ENCODE peak calls at places on chromosome 22, in four cellular contexts. W, R, S and P are unnamed samples.

GRCh38 chr22:20304646-20305045 is 15.2 kb downstream of the DGCR6L start:
- DNase-seq in W (no peak), R (no peak), S (no peak), P (no peak)

GRCh38 chr22:42868751-42869251 is 11.7 kb upstream of the ARFGAP3 start:
- DNase-seq in W (no peak), S (no peak), R (no peak), P (no peak)

GRCh38 chr22:37480387-37481346 is 5.5 kb downstream of the MFNG start:
- DNase-seq in R (no peak), S (no peak), W (no peak), P (no peak)

GRCh38 chr22:49966041-49966715 is 5.6 kb downstream of the PIM3 start:
- DNase-seq in R (no peak), W (no peak), S (no peak), P (no peak)

GRCh38 chr22:38924197-38924952 is 33.0 kb upstream of the APOBEC3A start:
- DNase-seq in W (peak), S (no peak), R (no peak), P (no peak)

GRCh38 chr22:17095538-17095937 is 10.7 kb downstream of the IL17RA start:
- DNase-seq in S (no peak), R (no peak), W (no peak), P (no peak)

GRCh38 chr22:44046485-44047141 is 22.5 kb downstream of the PARVB start:
- DNase-seq in R (no peak), S (no peak), W (no peak), P (no peak)

GRCh38 chr22:28004021-28004420 is 85.0 kb upstream of the PITPNB start:
- DNase-seq in W (no peak), S (no peak), R (no peak), P (no peak)

GRCh38 chr22:12601870-12602779 is 2925.9 kb upstream of the OR11H1 start:
- DNase-seq in R (no peak), W (no peak), S (no peak), P (no peak)

GRCh38 chr22:19948057-19948760 is 6.6 kb upstream of the TXNRD2 start:
- DNase-seq in S (no peak), W (no peak), R (no peak), P (no peak)

GRCh38 chr22:39245130-39246039 is 603 bp upstream of the PDGFB start:
- DNase-seq in S (no peak), R (no peak), W (no peak), P (no peak)

GRCh38 chr22:23113847-23114720 is 27.7 kb downstream of the RSPH14 start:
- DNase-seq in R (no peak), S (no peak), W (no peak), P (no peak)

GRCh38 chr22:43448048-43448447 is 36.2 kb downstream of the MPPED1 start:
- DNase-seq in R (no peak), S (no peak), W (no peak), P (no peak)

GRCh38 chr22:50678218-50678650 is 5.6 kb downstream of the SHANK3 start:
- DNase-seq in W (no peak), S (no peak), R (no peak), P (no peak)

GRCh38 chr22:46053563-46054090 is 76.7 kb upstream of the WNT7B start:
- DNase-seq in W (peak), R (peak), S (no peak), P (no peak)

GRCh38 chr22:37371491-37371890 is 55.8 kb downstream of the ELFN2 start:
- DNase-seq in S (no peak), R (no peak), W (no peak), P (no peak)

GRCh38 chr22:44289429-44290171 is 23.2 kb downstream of the SHISAL1 start:
- DNase-seq in W (no peak), S (no peak), R (no peak), P (no peak)

GRCh38 chr22:47044722-47045545 is 282.5 kb downstream of the TBC1D22A start:
- DNase-seq in W (no peak), S (no peak), R (no peak), P (no peak)

GRCh38 chr22:44024288-44024908 is at the start of gene PARVB:
- DNase-seq in W (no peak), S (no peak), R (peak), P (no peak)

GRCh38 chr22:26884921-26885320 is 227.5 kb downstream of the MIAT start:
- DNase-seq in R (no peak), W (no peak), S (no peak), P (no peak)

GRCh38 chr22:41383085-41383484 is 1.3 kb downstream of the TEF start:
- DNase-seq in S (no peak), W (no peak), R (no peak), P (no peak)

GRCh38 chr22:29654420-29654819 is 51.0 kb downstream of the NF2 start:
- DNase-seq in R (no peak), S (no peak), W (no peak), P (no peak)

GRCh38 chr22:35589071-35589735 is 27.9 kb downstream of the MB start:
- DNase-seq in W (peak), S (no peak), R (no peak), P (no peak)

GRCh38 chr22:36296690-36297089 is 43.8 kb downstream of the APOL1 start:
- DNase-seq in S (no peak), W (no peak), R (no peak), P (no peak)

GRCh38 chr22:42967933-42968332 is 47.0 kb downstream of the PACSIN2 start:
- DNase-seq in R (no peak), S (no peak), W (no peak), P (no peak)

GRCh38 chr22:20749453-20749852 is 24.5 kb upstream of the SERPIND1 start:
- DNase-seq in R (no peak), S (no peak), W (no peak), P (no peak)

GRCh38 chr22:39414886-39415285 is 15.3 kb downstream of the TAB1 start:
- DNase-seq in R (no peak), W (no peak), S (no peak), P (no peak)

GRCh38 chr22:48895341-48895740 is 932.3 kb downstream of the BRD1 start:
- DNase-seq in S (no peak), R (no peak), W (no peak), P (no peak)

GRCh38 chr22:23213031-23213555 is 32.8 kb downstream of the BCR start:
- DNase-seq in S (no peak), R (no peak), W (no peak), P (no peak)

GRCh38 chr22:38246046-38246658 is 26.7 kb downstream of the TMEM184B start:
- DNase-seq in S (no peak), W (no peak), R (no peak), P (no peak)